ENCODE peak calls at places on chromosomes 4 and X, in seven cellular contexts. G is HCT116; M is ovary; E is sigmoid colon; F is NT2/D1; R is upper lobe of left lung; W is CD8-positive, alpha-beta T cell. L is an unnamed sample. For H3K9me3, the result is how much of the 10 kb centered on the place peaks cover.

GRCh38 chrX:11401966-11402365 is 108.8 kb downstream of the AMELX start:
- DNase-seq in F (no peak), G (no peak), E (no peak), R (no peak), M (no peak), W (no peak), L (no peak)

GRCh38 chr4:100450449-100450848 is 67.4 kb downstream of the EMCN start:
- DNase-seq in W (no peak), E (no peak), M (no peak), F (no peak), G (no peak), R (no peak), L (no peak)

GRCh38 chr4:100208964-100209363 is 18.7 kb upstream of the DDIT4L start:
- DNase-seq in W (no peak), G (no peak), F (peak), E (no peak), R (no peak), M (no peak), L (no peak)

GRCh38 chr4:86326399-86326798 is 33.5 kb downstream of the MAPK10 start:
- DNase-seq in R (no peak), W (no peak), E (no peak), F (no peak), G (no peak), M (no peak), L (no peak)

GRCh38 chr4:14269824-14270223 is 642.3 kb upstream of the BOD1L1 start:
- DNase-seq in E (no peak), W (no peak), F (no peak), G (no peak), R (peak), M (no peak), L (no peak)

GRCh38 chr4:146585761-146586333 is 52.8 kb upstream of the POU4F2 start:
- DNase-seq in F (no peak), G (no peak), E (no peak), W (no peak), R (peak), M (no peak), L (no peak)

GRCh38 chr4:168694669-168695068 is 197.8 kb downstream of the PALLD start:
- DNase-seq in M (no peak), F (no peak), R (no peak), E (no peak), W (no peak), G (no peak), L (no peak)

GRCh38 chrX:63747331-63747730 is 37.7 kb downstream of the ARHGEF9 start:
- DNase-seq in M (no peak), E (no peak), G (no peak), W (no peak), R (no peak), F (no peak), L (no peak)

GRCh38 chrX:108070891-108071290 is 20.5 kb downstream of the PSMD10 start:
- DNase-seq in M (no peak), W (no peak), G (no peak), F (no peak), R (no peak), E (no peak), L (no peak)

GRCh38 chr4:55834086-55834795 is 14.7 kb downstream of the EXOC1L start:
- DNase-seq in R (no peak), E (no peak), G (no peak), F (no peak), W (no peak), M (no peak), L (no peak)

GRCh38 chr4:157045507-157046127 is 30.3 kb upstream of the GLRB start:
- DNase-seq in R (peak), G (peak), E (peak), W (no peak), F (no peak), M (peak), L (no peak)

GRCh38 chr4:184801781-184802180 is 24.0 kb downstream of the ACSL1 start:
- DNase-seq in M (no peak), G (no peak), W (no peak), E (no peak), R (peak), F (no peak), L (no peak)

GRCh38 chr4:168505996-168506395 is 9.1 kb downstream of the PALLD start:
- DNase-seq in G (no peak), E (no peak), M (no peak), W (no peak), R (no peak), F (no peak), L (no peak)

GRCh38 chrX:108437789-108438623 is at the start of gene COL4A6:
- DNase-seq in G (no peak), M (peak), F (peak), W (no peak), R (peak), E (no peak), L (no peak)

GRCh38 chr4:111198426-111198825 is 575.5 kb upstream of the PITX2 start:
- DNase-seq in R (no peak), W (no peak), G (no peak), E (no peak), F (no peak), M (no peak), L (no peak)

GRCh38 chrX:103376979-103377324 is 614 bp downstream of the BEX3 start:
- DNase-seq in M (no peak), G (no peak), W (no peak), F (no peak), R (no peak), E (no peak), L (no peak)

GRCh38 chrX:135522878-135523693 is 2.6 kb downstream of the INTS6L start:
- DNase-seq in E (no peak), W (no peak), M (no peak), G (no peak), F (no peak), R (no peak), L (no peak)

GRCh38 chr4:158176776-158177175 is 4.0 kb upstream of the GASK1B start:
- DNase-seq in G (no peak), F (no peak), R (no peak), E (no peak), M (no peak), W (no peak), L (no peak)

GRCh38 chrX:7985568-7985967 is 58.4 kb upstream of the PNPLA4 start:
- DNase-seq in G (no peak), M (no peak), W (no peak), E (no peak), F (no peak), R (no peak), L (no peak)

GRCh38 chrX:29671426-29671825 is 543.9 kb upstream of the MAGEB2 start:
- DNase-seq in R (no peak), W (no peak), G (no peak), F (no peak), E (no peak), M (no peak), L (no peak)

GRCh38 chr4:70958681-70959080 is 34.8 kb upstream of the DCK start:
- DNase-seq in M (no peak), E (no peak), G (no peak), F (no peak), W (no peak), R (no peak), L (no peak)

GRCh38 chr4:13529130-13529919 is 15.0 kb downstream of the NKX3-2 start:
- DNase-seq in F (no peak), E (peak), R (no peak), M (no peak), G (no peak), W (no peak), L (no peak)

GRCh38 chrX:154412468-154412867 is 1.1 kb downstream of the TAFAZZIN start:
- DNase-seq in E (no peak), R (peak), F (no peak), M (no peak), G (no peak), W (peak), L (no peak)

GRCh38 chrX:63657821-63658220 is 127.2 kb downstream of the ARHGEF9 start:
- DNase-seq in F (no peak), W (no peak), E (no peak), M (no peak), G (peak), R (peak), L (no peak)

GRCh38 chr4:152342293-152342692 is 193.6 kb downstream of the FBXW7 start:
- DNase-seq in G (no peak), R (no peak), E (no peak), W (no peak), M (no peak), F (no peak), L (no peak)

GRCh38 chr4:5081441-5081999 is 30.2 kb downstream of the STK32B start:
- DNase-seq in G (no peak), M (no peak), F (no peak), E (no peak), W (no peak), R (no peak), L (no peak)

GRCh38 chr4:5084911-5085475 is 33.7 kb downstream of the STK32B start:
- DNase-seq in W (no peak), E (no peak), M (no peak), R (no peak), G (no peak), F (no peak), L (no peak)

GRCh38 chr4:5082381-5082780 is 31.1 kb downstream of the STK32B start:
- DNase-seq in M (no peak), F (no peak), W (no peak), G (no peak), R (no peak), E (no peak), L (no peak)

DNA sequence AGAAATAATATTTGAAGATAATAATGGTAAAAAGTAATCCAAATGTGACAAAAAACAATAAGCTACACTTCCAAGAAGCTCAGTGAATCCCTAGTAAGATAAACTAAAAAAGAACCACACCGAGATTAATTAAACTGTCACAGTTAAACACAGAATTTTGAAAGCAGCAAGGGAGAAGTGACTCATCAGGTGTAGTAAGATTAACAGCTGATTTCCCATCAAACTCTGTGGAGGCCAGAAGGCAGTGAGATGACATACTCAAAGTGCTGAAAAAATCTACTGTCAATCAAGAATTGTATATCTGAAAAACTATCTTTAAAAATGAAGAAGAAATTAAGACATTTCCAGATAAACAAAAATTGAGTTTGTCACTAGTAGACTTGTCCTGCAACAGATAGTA is 35.3 kb downstream of the STK32B start:
- DNase-seq in M (no peak), F (no peak), W (no peak), R (no peak), G (no peak), E (no peak), L (no peak)
- H3K9me3 ChIP-seq in M (under half), F (under half), W (under half), R (under half), G (under half), E (under half), L (under half)

GRCh38 chr4:648579-649292 is 23.4 kb downstream of the PDE6B start:
- DNase-seq in W (no peak), G (no peak), F (no peak), M (no peak), R (no peak), E (no peak), L (no peak)
- H3K9me3 ChIP-seq in W (under half), G (under half), F (under half), M (under half), R (under half), E (under half), L (under half)

DNA sequence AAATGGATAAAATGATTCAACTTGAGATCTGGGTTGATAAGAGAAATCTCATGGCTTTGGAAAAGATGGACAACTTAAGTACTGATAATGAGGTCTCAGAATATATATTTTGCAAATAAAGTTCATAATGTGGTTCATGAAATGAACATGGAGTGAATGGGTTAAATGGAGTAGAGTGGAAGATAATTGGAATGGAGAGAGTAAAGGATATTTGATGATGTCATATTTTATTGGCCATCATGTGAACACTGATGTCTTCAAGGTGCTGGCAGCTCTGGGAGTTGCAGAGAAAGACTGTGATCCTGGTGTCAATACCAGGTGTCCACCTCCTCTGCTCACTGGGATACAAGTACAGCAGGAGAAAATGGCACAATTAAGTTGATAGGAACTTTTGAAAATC is 133.9 kb upstream of the ZXDA start:
- DNase-seq in F (no peak), M (no peak), W (no peak), R (no peak), E (no peak), G (no peak), L (no peak)
- H3K9me3 ChIP-seq in F (under half), M (under half), W (under half), R (under half), E (under half), G (under half), L (under half)

GRCh38 chrX:145394344-145394743 is 147.0 kb downstream of the SPANXN1 start:
- DNase-seq in G (no peak), R (no peak), E (no peak), F (no peak), M (no peak), W (no peak), L (no peak)

GRCh38 chrX:145393702-145394235 is 146.5 kb downstream of the SPANXN1 start:
- DNase-seq in F (no peak), R (no peak), M (no peak), G (no peak), E (no peak), W (no peak), L (no peak)

DNA sequence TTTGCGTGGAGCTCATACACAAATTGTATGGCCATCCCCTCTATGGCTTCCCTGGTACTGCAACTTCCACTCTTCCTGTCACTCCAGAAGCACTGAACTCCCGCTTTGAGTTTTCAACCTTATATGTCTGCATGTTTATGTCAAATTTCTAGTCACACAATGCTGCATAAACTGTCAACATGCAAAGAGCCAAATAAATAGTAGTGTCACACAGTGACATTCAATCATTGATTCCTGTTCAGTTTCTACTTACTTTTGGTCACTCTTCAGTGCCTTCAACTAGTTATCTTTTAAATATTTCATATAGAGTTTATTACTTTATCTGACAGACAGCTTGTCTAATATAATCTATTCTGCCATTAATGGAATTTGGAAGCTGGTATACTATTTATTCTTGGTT is 149.3 kb downstream of the SPANXN1 start:
- DNase-seq in R (no peak), E (no peak), F (no peak), W (no peak), G (no peak), M (no peak), L (no peak)
- H3K9me3 ChIP-seq in R (under half), E (under half), F (under half), W (under half), G (under half), M (under half), L (under half)

DNA sequence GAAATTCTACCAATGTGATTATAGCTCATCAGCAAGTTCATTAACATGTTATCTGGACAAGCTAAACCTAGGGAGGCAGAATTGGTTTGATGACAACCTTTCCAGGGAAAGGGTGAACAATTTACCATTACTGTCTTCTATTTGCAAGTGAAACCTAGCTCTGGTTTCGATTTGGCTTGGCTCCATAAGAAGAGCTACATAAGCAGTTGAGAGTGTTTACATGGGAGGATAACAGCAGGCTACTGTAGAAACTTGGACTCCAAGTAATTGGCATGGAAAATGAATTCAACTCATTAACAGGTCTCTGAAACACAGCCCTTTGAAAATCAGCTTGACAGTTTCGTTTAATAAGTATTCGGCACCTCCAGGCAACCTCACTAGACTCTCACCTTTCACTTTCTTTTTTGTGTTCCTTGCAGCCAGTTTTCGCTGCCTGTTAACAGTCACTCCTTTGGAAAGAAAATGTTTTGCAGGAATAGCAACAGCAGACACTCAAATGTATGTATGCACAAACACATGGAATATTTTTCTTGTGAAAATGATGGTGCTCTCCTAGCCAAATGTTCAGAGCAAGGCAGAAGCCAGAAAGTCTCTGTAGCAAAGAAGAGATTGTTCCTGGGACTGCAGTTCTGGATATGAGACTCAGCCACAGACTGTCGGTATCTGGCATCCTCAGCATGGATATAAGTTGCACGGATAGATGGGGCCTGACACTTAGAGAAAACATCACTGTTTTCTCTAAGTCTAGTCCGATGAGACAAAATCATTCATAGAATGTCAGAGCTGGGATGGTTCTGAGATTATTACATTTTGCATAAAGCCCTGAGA is 27.5 kb downstream of the POU3F4 start:
- DNase-seq in E (no peak), W (no peak), R (no peak), G (no peak), M (no peak), F (no peak), L (no peak)
- H3K9me3 ChIP-seq in E (under half), W (under half), R (under half), G (under half), M (under half), F (under half), L (under half)

GRCh38 chr4:18934197-18934596 is 912.6 kb upstream of the LCORL start:
- DNase-seq in W (no peak), M (no peak), E (no peak), G (no peak), R (no peak), F (no peak), L (no peak)

GRCh38 chr4:18932940-18933339 is 911.4 kb upstream of the LCORL start:
- DNase-seq in F (no peak), R (no peak), G (no peak), W (no peak), E (no peak), M (no peak), L (no peak)

GRCh38 chr4:18935956-18936355 is 914.4 kb upstream of the LCORL start:
- DNase-seq in F (no peak), G (no peak), M (no peak), E (no peak), R (no peak), W (no peak), L (no peak)

GRCh38 chr4:18930487-18930886 is 908.9 kb upstream of the LCORL start:
- DNase-seq in E (no peak), W (no peak), F (no peak), M (no peak), G (no peak), R (no peak), L (no peak)

GRCh38 chr4:18931643-18932373 is 910.3 kb upstream of the LCORL start:
- DNase-seq in M (no peak), E (no peak), G (no peak), F (no peak), R (no peak), W (no peak), L (no peak)
- H3K9me3 ChIP-seq in M (under half), E (under half), G (under half), F (under half), R (under half), W (under half), L (under half)

DNA sequence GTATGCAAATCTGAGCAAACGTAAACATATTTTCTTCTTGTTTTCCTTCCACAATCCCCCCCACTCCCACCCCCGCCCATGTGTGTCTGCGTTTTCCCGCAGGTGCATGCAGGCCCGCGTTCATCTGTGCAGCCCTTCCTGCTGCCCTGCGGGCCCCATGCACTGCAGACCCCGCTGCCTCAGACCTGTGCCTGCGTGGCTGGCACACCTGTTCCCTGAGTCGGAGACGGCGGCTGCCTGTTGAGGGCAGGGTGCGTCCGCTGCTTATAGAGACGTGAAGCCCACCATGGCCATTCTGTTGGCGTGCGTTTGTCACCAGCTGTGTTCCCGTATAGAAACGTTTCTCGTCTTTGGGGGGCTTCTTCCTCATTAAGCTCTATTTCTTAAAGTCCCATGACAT is 51.5 kb downstream of the PCGF3 start:
- DNase-seq in W (no peak), G (no peak), R (no peak), F (no peak), M (no peak), E (no peak), L (no peak)
- H3K9me3 ChIP-seq in W (under half), G (under half), R (under half), F (under half), M (under half), E (under half), L (under half)

DNA sequence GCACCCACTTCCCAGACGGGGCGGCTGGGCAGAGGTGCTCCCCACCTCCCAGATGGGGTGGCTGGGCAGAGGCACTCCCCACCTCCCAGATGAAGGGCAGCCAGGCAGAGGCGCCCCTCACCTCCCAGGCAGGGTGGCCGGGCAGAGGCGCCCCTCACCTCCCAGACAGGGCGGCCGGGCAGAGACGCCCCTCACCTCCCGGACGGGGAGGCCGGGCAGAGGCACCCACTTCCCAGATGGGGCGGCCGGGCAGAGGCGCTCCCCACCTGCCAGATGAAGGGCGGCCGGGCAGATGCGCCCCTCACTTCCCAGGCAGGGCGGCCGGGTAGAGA is 61.2 kb downstream of the UPRT start:
- DNase-seq in W (no peak), E (no peak), M (no peak), R (no peak), F (no peak), G (no peak), L (no peak)
- H3K9me3 ChIP-seq in W (under half), E (under half), M (under half), R (under half), F (under half), G (under half), L (under half)

GRCh38 chr4:76361689-76362412 is 55.3 kb downstream of the STBD1 start:
- DNase-seq in E (no peak), W (no peak), R (no peak), M (no peak), F (no peak), G (no peak), L (no peak)

GRCh38 chr4:76365636-76366035 is 55.3 kb downstream of the CCDC158 start:
- DNase-seq in R (no peak), E (no peak), M (no peak), F (no peak), G (no peak), W (no peak), L (no peak)

GRCh38 chr4:76363556-76364290 is 57.2 kb downstream of the STBD1 start:
- DNase-seq in W (no peak), G (no peak), R (no peak), E (no peak), M (no peak), F (no peak), L (no peak)

GRCh38 chr4:76364763-76365162 is 56.2 kb downstream of the CCDC158 start:
- DNase-seq in G (no peak), M (no peak), E (no peak), F (no peak), W (no peak), R (no peak), L (no peak)

GRCh38 chr4:76366737-76367136 is 54.2 kb downstream of the CCDC158 start:
- DNase-seq in R (no peak), F (no peak), G (no peak), E (no peak), M (no peak), W (no peak), L (no peak)
- H3K9me3 ChIP-seq in R (under half), F (under half), G (under half), E (under half), M (under half), W (under half), L (under half)